ENCODE peak calls at places on chromosomes 12 and 14, in six cellular contexts. I, H, K, V, P and C are unnamed samples.
A peak's percentile ranks its signal among the peaks of the same experiment; 100 is the strongest.

GRCh38 chr12:13167906-13168305 is 28.6 kb upstream of the EMP1 start:
- DNase-seq in I (no peak), H (no peak), K (no peak), V (no peak), P (no peak), C (no peak)

GRCh38 chr14:74619672-74620131 is 7.7 kb upstream of the LTBP2 start:
- DNase-seq in I (peak; percentile 99), H (peak; percentile 73), K (peak; percentile 53), V (peak; percentile 99), P (peak; percentile 99), C (peak; percentile 99)

GRCh38 chr14:104677506-104678332 is 11.7 kb upstream of the INF2 start:
- DNase-seq in I (peak; percentile 78), H (peak; percentile 69), K (peak; percentile 69), V (peak; percentile 83), P (peak; percentile 83), C (peak; percentile 77)

GRCh38 chr12:54053625-54054441 is at the start of gene HOXC4:
- DNase-seq in I (no peak), H (no peak), K (peak; percentile 39), V (no peak), P (peak; percentile 77), C (no peak)

GRCh38 chr14:70330596-70330995 is 28.9 kb downstream of the COX16 start:
- DNase-seq in I (no peak), H (no peak), K (no peak), V (no peak), P (no peak), C (no peak)

GRCh38 chr12:25977047-25977446 is 18.6 kb downstream of the RASSF8 start:
- DNase-seq in I (peak; percentile 66), H (peak; percentile 45), K (no peak), V (no peak), P (peak; percentile 92), C (peak; percentile 87)

GRCh38 chr14:61553730-61554641 is 141.3 kb upstream of the HIF1A start:
- DNase-seq in I (peak; percentile 98), H (peak; percentile 97), K (no peak), V (peak; percentile 71), P (peak; percentile 98), C (peak; percentile 100)

GRCh38 chr14:92595267-92595666 is 81.7 kb downstream of the RIN3 start:
- DNase-seq in I (no peak), H (no peak), K (no peak), V (no peak), P (no peak), C (no peak)

GRCh38 chr12:119594772-119595445 is 1.3 kb downstream of the TMEM233 start:
- DNase-seq in I (no peak), H (no peak), K (no peak), V (no peak), P (peak; percentile 6), C (no peak)

GRCh38 chr14:82354126-82354525 is 820.5 kb upstream of the SEL1L start:
- DNase-seq in I (peak; percentile 11), H (no peak), K (no peak), V (no peak), P (no peak), C (no peak)

GRCh38 chr12:76637807-76638206 is 78.2 kb upstream of the OSBPL8 start:
- DNase-seq in I (peak; percentile 23), H (peak; percentile 76), K (no peak), V (no peak), P (peak; percentile 70), C (peak; percentile 55)

GRCh38 chr12:105331805-105332251 is 1.3 kb downstream of the C12orf75 start:
- DNase-seq in I (no peak), H (no peak), K (peak; percentile 30), V (no peak), P (peak; percentile 45), C (no peak)

GRCh38 chr12:47394070-47394469 is 311.8 kb downstream of the RPAP3 start:
- DNase-seq in I (no peak), H (no peak), K (no peak), V (no peak), P (no peak), C (peak; percentile 31)

GRCh38 chr14:50775357-50775756 is 55.6 kb downstream of the NIN start:
- DNase-seq in I (peak; percentile 85), H (peak; percentile 87), K (no peak), V (no peak), P (peak; percentile 93), C (peak; percentile 88)

GRCh38 chr12:92974759-92975158 is 45.7 kb upstream of the EEA1 start:
- DNase-seq in I (no peak), H (no peak), K (no peak), V (no peak), P (no peak), C (no peak)

GRCh38 chr12:38056701-38057689 is 259.6 kb upstream of the ALG10B start:
- DNase-seq in I (no peak), H (peak; percentile 85), K (no peak), V (peak; percentile 79), P (peak; percentile 14), C (no peak)

GRCh38 chr12:74293689-74294131 is 243.9 kb upstream of the ATXN7L3B start:
- DNase-seq in I (no peak), H (no peak), K (no peak), V (no peak), P (no peak), C (no peak)

GRCh38 chr12:108400060-108400459 is 60.9 kb upstream of the CMKLR1 start:
- DNase-seq in I (no peak), H (no peak), K (no peak), V (no peak), P (no peak), C (no peak)

GRCh38 chr14:89851031-89851430 is 103.5 kb downstream of the EFCAB11 start:
- DNase-seq in I (no peak), H (no peak), K (no peak), V (no peak), P (no peak), C (no peak)

GRCh38 chr14:64515053-64515452 is 10.5 kb downstream of the ZBTB1 start:
- DNase-seq in I (peak; percentile 34), H (no peak), K (no peak), V (no peak), P (no peak), C (no peak)

GRCh38 chr12:18946106-18946505 is 183.4 kb upstream of the PLEKHA5 start:
- DNase-seq in I (no peak), H (no peak), K (no peak), V (no peak), P (no peak), C (no peak)

GRCh38 chr12:17304503-17305347 is 698.8 kb upstream of the LMO3 start:
- DNase-seq in I (peak; percentile 1), H (peak; percentile 45), K (no peak), V (no peak), P (peak; percentile 7), C (peak; percentile 1)

GRCh38 chr14:22850944-22851790 is 14.8 kb downstream of the MMP14 start:
- DNase-seq in I (peak; percentile 90), H (peak; percentile 99), K (peak; percentile 92), V (no peak), P (peak; percentile 98), C (peak; percentile 99)

GRCh38 chr14:22852599-22852939 is 16.2 kb downstream of the MMP14 start:
- DNase-seq in I (no peak), H (no peak), K (no peak), V (no peak), P (no peak), C (no peak)

GRCh38 chr14:22852940-22853767 is 16.8 kb downstream of the MMP14 start:
- DNase-seq in I (peak; percentile 87), H (peak; percentile 80), K (peak; percentile 94), V (peak; percentile 80), P (peak; percentile 86), C (peak; percentile 84)

GRCh38 chr14:22856428-22856827 is 15.1 kb upstream of the LRP10 start:
- DNase-seq in I (no peak), H (no peak), K (no peak), V (no peak), P (no peak), C (no peak)

DNA sequence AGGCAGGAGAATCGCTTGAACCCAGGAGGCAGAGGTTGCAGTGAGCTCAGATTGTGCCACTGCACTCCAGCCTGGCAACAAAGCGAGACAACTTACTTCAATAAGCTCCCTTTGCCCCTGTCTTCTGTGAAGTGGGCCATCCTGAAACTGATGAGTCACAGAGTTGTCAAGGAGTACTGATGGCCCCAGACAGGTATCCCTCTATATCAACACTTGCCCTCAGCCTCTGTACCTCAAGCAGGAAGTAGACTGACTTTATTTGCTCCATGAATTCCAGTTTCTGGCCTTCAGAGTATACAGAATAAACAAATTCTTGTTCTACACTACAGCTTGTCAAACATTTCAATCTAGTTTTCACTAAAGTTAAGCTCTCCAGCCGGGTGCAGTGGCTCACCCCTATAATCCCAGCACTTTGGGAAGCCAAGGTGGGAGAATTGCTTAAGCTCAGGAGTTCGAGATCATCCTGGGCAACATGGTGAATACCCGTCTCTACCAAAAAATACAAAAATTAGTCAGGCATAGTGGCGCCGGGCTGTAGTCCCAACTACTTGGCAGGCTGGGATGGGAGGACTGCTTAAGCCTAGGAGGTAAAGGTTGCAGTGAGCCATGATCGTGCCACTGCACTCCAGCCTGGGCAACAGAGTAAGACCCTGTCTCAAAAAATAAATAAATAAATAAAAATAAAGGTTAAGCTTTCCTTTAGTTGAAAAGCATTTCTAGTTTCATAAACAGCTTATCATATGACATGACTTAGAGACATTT is 16.4 kb upstream of the LRP10 start:
- DNase-seq in I (no peak), H (peak; percentile 10), K (no peak), V (no peak), P (no peak), C (no peak)
- H3K4me3 ChIP-seq in I (no peak overlapping the region), H (no peak overlapping the region), K (no peak overlapping the region), V (no peak overlapping the region), P (no peak overlapping the region), C (no peak overlapping the region)

GRCh38 chr12:96719671-96720362 is 187.2 kb upstream of the NEDD1 start:
- DNase-seq in I (peak; percentile 65), H (peak; percentile 12), K (no peak), V (no peak), P (peak; percentile 47), C (peak; percentile 11)
- H3K4me3 ChIP-seq in I (peak overlapping the region; percentile 50), H (peak overlapping the region; percentile 26), K (peak overlapping the region; percentile 39), V (peak overlapping the region; percentile 42), P (peak overlapping the region; percentile 73), C (peak overlapping the region; percentile 49)

DNA sequence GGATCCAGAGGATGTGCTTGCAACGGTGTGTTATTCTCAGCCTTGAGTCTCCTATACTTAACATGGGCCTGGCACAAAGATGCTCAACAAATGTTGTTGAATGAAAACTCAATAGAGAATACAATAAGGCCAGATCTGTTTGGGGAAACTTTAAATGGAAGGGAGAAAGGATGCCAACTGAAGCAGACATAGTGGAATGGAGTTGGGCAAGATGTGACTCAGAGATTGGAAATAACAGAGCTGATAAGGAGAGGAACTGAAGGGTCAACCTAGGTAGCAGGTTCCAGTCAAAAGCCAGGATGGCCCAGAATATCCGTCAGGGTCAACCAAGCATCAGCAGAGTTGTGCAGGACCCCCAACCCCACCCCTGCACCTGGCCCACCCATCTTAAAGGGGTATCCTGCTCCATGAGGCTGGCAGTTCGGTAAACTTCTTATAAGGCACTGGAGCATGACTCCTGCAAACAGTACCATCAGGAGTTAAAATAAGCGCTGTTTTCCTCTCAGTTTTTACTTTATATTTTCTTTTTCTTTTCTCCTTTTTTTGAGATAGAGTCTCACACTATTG is 1.0 kb upstream of the BCDIN3D start:
- DNase-seq in I (no peak), H (peak; percentile 20), K (no peak), V (no peak), P (peak; percentile 36), C (no peak)
- H3K4me3 ChIP-seq in I (no peak overlapping the region), H (no peak overlapping the region), K (no peak overlapping the region), V (peak overlapping the region; percentile 69), P (no peak overlapping the region), C (no peak overlapping the region)

DNA sequence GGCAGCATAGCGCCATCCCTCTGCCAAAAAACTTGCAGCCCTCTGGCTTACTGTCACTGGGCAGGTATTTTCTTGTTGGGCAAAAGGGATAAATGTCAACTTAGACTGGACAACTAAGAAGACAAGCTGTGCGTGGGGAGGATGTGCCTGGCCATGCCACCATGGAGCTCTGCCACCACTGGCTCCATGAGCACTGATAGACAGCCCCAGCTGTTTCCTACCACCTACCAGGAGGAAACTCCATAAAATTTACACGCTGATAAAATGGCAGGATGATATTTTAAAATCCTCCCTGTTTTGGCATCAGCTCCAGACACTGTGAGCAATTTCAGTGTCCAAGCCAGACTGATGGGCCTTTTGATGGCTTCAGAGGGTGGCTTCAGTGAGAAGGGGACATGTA is 7.1 kb upstream of the GALNT16 start:
- DNase-seq in I (no peak), H (no peak), K (no peak), V (no peak), P (no peak), C (no peak)
- H3K4me3 ChIP-seq in I (no peak overlapping the region), H (no peak overlapping the region), K (no peak overlapping the region), V (no peak overlapping the region), P (no peak overlapping the region), C (no peak overlapping the region)